ENCODE peak calls at places on chromosomes 11 and 22, in four cellular contexts. V, W, L and N are unnamed samples.

GRCh38 chr22:26489447-26490036 is 5.9 kb downstream of the SRRD start:
- DNase-seq in V (no peak), W (no peak), L (no peak), N (no peak)

GRCh38 chr11:69640260-69640994 is 529 bp upstream of the CCND1 start:
- DNase-seq in V (peak; percentile 50), W (no peak), L (no peak), N (no peak)

GRCh38 chr11:74072286-74072685 is 63.4 kb upstream of the UCP3 start:
- DNase-seq in V (no peak), W (no peak), L (no peak), N (no peak)

GRCh38 chr11:120546312-120547205 is 35.0 kb downstream of the GRIK4 start:
- DNase-seq in V (peak; percentile 61), W (no peak), L (peak; percentile 34), N (peak; percentile 55)

GRCh38 chr22:23061471-23062280 is 8.6 kb upstream of the GNAZ start:
- DNase-seq in V (no peak), W (no peak), L (no peak), N (no peak)

GRCh38 chr11:7894251-7894650 is 36.8 kb downstream of the OR10A6 start:
- DNase-seq in V (no peak), W (no peak), L (no peak), N (no peak)

GRCh38 chr11:68468217-68468828 is 7.8 kb downstream of the PPP6R3 start:
- DNase-seq in V (no peak), W (no peak), L (no peak), N (no peak)

GRCh38 chr22:32823024-32823730 is 21.7 kb downstream of the TIMP3 start:
- DNase-seq in V (peak; percentile 92), W (peak; percentile 8), L (no peak), N (peak; percentile 64)

GRCh38 chr11:42234381-42235035 is 775.1 kb upstream of the LRRC4C start:
- DNase-seq in V (no peak), W (no peak), L (no peak), N (no peak)

GRCh38 chr11:111298466-111299110 is at the start of gene POU2AF3:
- DNase-seq in V (peak; percentile 47), W (no peak), L (peak; percentile 50), N (no peak)

GRCh38 chr11:62535802-62536201 is 10.8 kb downstream of the AHNAK start:
- DNase-seq in V (no peak), W (no peak), L (no peak), N (no peak)

GRCh38 chr22:30217698-30218565 is 28.6 kb downstream of the LIF start:
- DNase-seq in V (no peak), W (no peak), L (peak; percentile 29), N (no peak)

GRCh38 chr11:2804701-2805387 is 80.7 kb downstream of the CDKN1C start:
- DNase-seq in V (no peak), W (no peak), L (no peak), N (no peak)

GRCh38 chr22:48600171-48600570 is 1227.5 kb downstream of the BRD1 start:
- DNase-seq in V (no peak), W (no peak), L (no peak), N (no peak)

GRCh38 chr11:67265633-67266423 is 445 bp upstream of the GRK2 start:
- DNase-seq in V (peak; percentile 84), W (peak; percentile 15), L (peak; percentile 45), N (peak; percentile 93)

GRCh38 chr11:60914620-60915249 is 777 bp downstream of the TMEM109 start:
- DNase-seq in V (peak; percentile 36), W (peak; percentile 7), L (no peak), N (no peak)

GRCh38 chr22:27420817-27421361 is 380.7 kb downstream of the MN1 start:
- DNase-seq in V (no peak), W (no peak), L (no peak), N (no peak)

GRCh38 chr22:17792854-17793434 is 18.7 kb upstream of the BID start:
- DNase-seq in V (no peak), W (no peak), L (no peak), N (no peak)